ENCODE peak calls at places on chromosome 19, in ten cellular contexts. J, S, R, Y, L, M, O, H, N and E are unnamed samples.

GRCh38 chr19:4295972-4296771 is 6.0 kb downstream of the TMIGD2 start:
- DNase-seq in J (peak), S (no peak), R (peak), Y (no peak), L (no peak), M (no peak), O (no peak), H (peak), N (no peak), E (no peak)

GRCh38 chr19:5827342-5827890 is 12.1 kb downstream of the FUT6 start:
- DNase-seq in J (no peak), S (no peak), R (no peak), Y (no peak), L (no peak), M (no peak), O (no peak), H (no peak), N (no peak), E (no peak)

GRCh38 chr19:30388327-30388726 is 16.1 kb downstream of the ZNF536 start:
- DNase-seq in J (no peak), S (no peak), R (no peak), Y (no peak), L (no peak), M (no peak), O (no peak), H (no peak), N (no peak), E (no peak)

GRCh38 chr19:55339225-55340143 is at the start of gene KMT5C:
- DNase-seq in J (peak), S (peak), R (peak), Y (peak), L (peak), M (peak), O (peak), H (peak), N (peak), E (peak)

GRCh38 chr19:41327076-41327475 is 17.1 kb downstream of the CCDC97 start:
- DNase-seq in J (no peak), S (no peak), R (peak), Y (no peak), L (no peak), M (no peak), O (no peak), H (no peak), N (no peak), E (no peak)

GRCh38 chr19:38734426-38735256 is 9.6 kb downstream of the CAPN12 start:
- DNase-seq in J (no peak), S (no peak), R (peak), Y (no peak), L (no peak), M (no peak), O (no peak), H (peak), N (no peak), E (peak)

GRCh38 chr19:4969772-4970531 is 1.0 kb downstream of the KDM4B start:
- DNase-seq in J (no peak), S (no peak), R (peak), Y (no peak), L (no peak), M (no peak), O (peak), H (peak), N (no peak), E (peak)

GRCh38 chr19:17654993-17655392 is 33.2 kb downstream of the UNC13A start:
- DNase-seq in J (no peak), S (no peak), R (no peak), Y (no peak), L (no peak), M (no peak), O (no peak), H (peak), N (no peak), E (no peak)

GRCh38 chr19:29672933-29673336 is 7.7 kb downstream of the PLEKHF1 start:
- DNase-seq in J (no peak), S (peak), R (no peak), Y (no peak), L (peak), M (peak), O (no peak), H (peak), N (no peak), E (no peak)

GRCh38 chr19:41424335-41425173 is 2.6 kb downstream of the B3GNT8 start:
- DNase-seq in J (no peak), S (no peak), R (no peak), Y (no peak), L (no peak), M (no peak), O (no peak), H (no peak), N (no peak), E (no peak)